ENCODE peak calls at places on chromosomes 12 and 14, in nine cellular contexts. V is nucleus accumbens; X is WERI-Rb-1; B is mucosa of descending colon; G is CD4-positive, CD25-positive, alpha-beta regulatory T cell; K is NCI-H1417; A is COR-L47; L is AG20443; F is transverse colon. Z is an unnamed sample.

GRCh38 chr14:100988411-100988900 is 84.9 kb upstream of the RTL1 start:
- DNase-seq in F (no peak), X (no peak), K (no peak), V (no peak), A (no peak), B (no peak), L (no peak), G (no peak), Z (no peak)

GRCh38 chr12:80902711-80903110 is 35.0 kb downstream of the LIN7A start:
- DNase-seq in G (no peak), B (no peak), F (no peak), L (no peak), V (no peak), A (no peak), X (no peak), K (no peak), Z (no peak)

GRCh38 chr14:37870170-37870569 is 274.7 kb downstream of the TTC6 start:
- DNase-seq in F (no peak), X (no peak), L (no peak), V (no peak), A (no peak), G (no peak), B (no peak), K (no peak), Z (no peak)

GRCh38 chr12:109741970-109742372 is 28.3 kb downstream of the FAM222A start:
- DNase-seq in L (no peak), A (no peak), V (no peak), X (peak; percentile 6), F (no peak), K (peak; percentile 16), B (peak; percentile 25), G (no peak), Z (no peak)

GRCh38 chr12:7884687-7885086 is 12.0 kb upstream of the SLC2A14 start:
- DNase-seq in B (no peak), X (no peak), V (no peak), K (no peak), L (no peak), G (no peak), A (no peak), F (no peak), Z (no peak)

GRCh38 chr14:75249251-75249957 is 29.2 kb upstream of the FOS start:
- DNase-seq in G (peak; percentile 91), B (no peak), L (no peak), A (no peak), V (no peak), K (peak; percentile 83), X (no peak), F (peak; percentile 73), Z (peak; percentile 96)

GRCh38 chr14:27945512-27945911 is 821.1 kb upstream of the FOXG1 start:
- DNase-seq in X (no peak), A (no peak), G (no peak), V (no peak), F (no peak), B (no peak), K (no peak), L (no peak), Z (no peak)

GRCh38 chr12:116135209-116135930 is 142.1 kb downstream of the MED13L start:
- DNase-seq in B (no peak), X (no peak), A (no peak), V (no peak), F (no peak), G (no peak), L (no peak), K (peak; percentile 43), Z (no peak)

GRCh38 chr12:93060666-93061413 is 131.7 kb upstream of the EEA1 start:
- DNase-seq in B (no peak), K (no peak), X (no peak), A (no peak), V (no peak), L (peak; percentile 61), F (no peak), G (no peak), Z (no peak)

GRCh38 chr14:62409909-62410308 is 635.3 kb downstream of the KCNH5 start:
- DNase-seq in G (no peak), V (no peak), X (no peak), B (no peak), A (no peak), K (peak; percentile 4), L (no peak), F (no peak), Z (no peak)

GRCh38 chr14:84036863-84037262 is 1493.1 kb upstream of the FLRT2 start:
- DNase-seq in B (no peak), A (no peak), L (peak; percentile 8), G (peak; percentile 0), F (no peak), X (no peak), K (no peak), V (no peak), Z (no peak)

GRCh38 chr12:5442251-5443006 is 10.5 kb downstream of the NTF3 start:
- DNase-seq in F (no peak), K (peak; percentile 88), L (peak; percentile 67), B (no peak), V (no peak), G (peak; percentile 5), A (no peak), X (peak; percentile 56), Z (no peak)

GRCh38 chr14:74085047-74085637 is 386 bp downstream of the LIN52 start:
- DNase-seq in B (peak; percentile 56), V (no peak), F (no peak), L (peak; percentile 59), A (peak; percentile 12), G (no peak), K (no peak), X (no peak), Z (peak; percentile 1)

GRCh38 chr12:48767047-48767446 is 21.8 kb downstream of the ADCY6 start:
- DNase-seq in X (no peak), A (no peak), F (no peak), L (no peak), K (no peak), G (no peak), B (no peak), V (no peak), Z (no peak)

Z was measured in central memory CD4-positive, alpha-beta T cell.